ENCODE peak calls at places on chromosomes 1 and 21, in nine cellular contexts. One of them, this sample, is unnamed.

GRCh38 chr21:41133896-41134522 is 34.0 kb upstream of the BACE2 start:
- DNase-seq in brain microvascular endothelial cell: peak; percentile 28
- DNase-seq in upper lobe of right lung: no peak
- DNase-seq in GM20000: peak; percentile 59
- DNase-seq in PC-3: peak; percentile 53
- DNase-seq in suprapubic skin: no peak
- DNase-seq in HFF-Myc: peak; percentile 41
- DNase-seq in PC-9: no peak
- DNase-seq in stomach: no peak
- DNase-seq in this sample: peak; percentile 48

GRCh38 chr1:30085814-30086770 is 637.3 kb downstream of the MATN1 start:
- DNase-seq in stomach: peak; percentile 28
- DNase-seq in GM20000: peak; percentile 55
- DNase-seq in suprapubic skin: no peak
- DNase-seq in upper lobe of right lung: peak; percentile 74
- DNase-seq in brain microvascular endothelial cell: peak; percentile 26
- DNase-seq in PC-9: no peak
- DNase-seq in HFF-Myc: no peak
- DNase-seq in PC-3: peak; percentile 36
- DNase-seq in this sample: peak; percentile 22

GRCh38 chr1:32063261-32063681 is 9.5 kb upstream of the TMEM39B start:
- DNase-seq in PC-3: peak; percentile 63
- DNase-seq in stomach: no peak
- DNase-seq in upper lobe of right lung: no peak
- DNase-seq in GM20000: peak; percentile 24
- DNase-seq in brain microvascular endothelial cell: peak; percentile 36
- DNase-seq in suprapubic skin: no peak
- DNase-seq in PC-9: no peak
- DNase-seq in HFF-Myc: peak; percentile 52
- DNase-seq in this sample: peak; percentile 46

GRCh38 chr1:109644670-109645069 is 11.2 kb upstream of the GSTM4 start:
- DNase-seq in suprapubic skin: no peak
- DNase-seq in GM20000: no peak
- DNase-seq in upper lobe of right lung: peak; percentile 16
- DNase-seq in brain microvascular endothelial cell: no peak
- DNase-seq in stomach: no peak
- DNase-seq in HFF-Myc: no peak
- DNase-seq in PC-3: no peak
- DNase-seq in PC-9: no peak
- DNase-seq in this sample: no peak

GRCh38 chr1:72623299-72623708 is 341.0 kb upstream of the NEGR1 start:
- DNase-seq in PC-9: peak; percentile 42
- DNase-seq in brain microvascular endothelial cell: peak; percentile 18
- DNase-seq in upper lobe of right lung: no peak
- DNase-seq in HFF-Myc: peak; percentile 16
- DNase-seq in suprapubic skin: no peak
- DNase-seq in GM20000: peak; percentile 10
- DNase-seq in stomach: no peak
- DNase-seq in PC-3: peak; percentile 78
- DNase-seq in this sample: peak; percentile 56

GRCh38 chr1:76764638-76765572 is 102.4 kb upstream of the ST6GALNAC5 start:
- DNase-seq in upper lobe of right lung: no peak
- DNase-seq in PC-9: no peak
- DNase-seq in brain microvascular endothelial cell: no peak
- DNase-seq in PC-3: no peak
- DNase-seq in stomach: no peak
- DNase-seq in HFF-Myc: no peak
- DNase-seq in GM20000: no peak
- DNase-seq in suprapubic skin: no peak
- DNase-seq in this sample: no peak

GRCh38 chr21:39452207-39452964 is 616 bp downstream of the SH3BGR start:
- DNase-seq in PC-3: no peak
- DNase-seq in stomach: no peak
- DNase-seq in PC-9: no peak
- DNase-seq in GM20000: no peak
- DNase-seq in upper lobe of right lung: no peak
- DNase-seq in suprapubic skin: no peak
- DNase-seq in brain microvascular endothelial cell: no peak
- DNase-seq in HFF-Myc: no peak
- DNase-seq in this sample: no peak

GRCh38 chr21:41426656-41427311 is 745 bp downstream of the MX1 start:
- DNase-seq in brain microvascular endothelial cell: no peak
- DNase-seq in PC-3: no peak
- DNase-seq in GM20000: no peak
- DNase-seq in suprapubic skin: no peak
- DNase-seq in HFF-Myc: no peak
- DNase-seq in PC-9: no peak
- DNase-seq in upper lobe of right lung: no peak
- DNase-seq in stomach: no peak
- DNase-seq in this sample: peak; percentile 54

GRCh38 chr1:220788900-220789299 is 2.2 kb downstream of the MTARC1 start:
- DNase-seq in GM20000: no peak
- DNase-seq in PC-3: no peak
- DNase-seq in HFF-Myc: no peak
- DNase-seq in upper lobe of right lung: no peak
- DNase-seq in PC-9: no peak
- DNase-seq in brain microvascular endothelial cell: no peak
- DNase-seq in stomach: no peak
- DNase-seq in suprapubic skin: no peak
- DNase-seq in this sample: no peak

GRCh38 chr1:983736-984475 is 2.0 kb upstream of the PERM1 start:
- DNase-seq in brain microvascular endothelial cell: no peak
- DNase-seq in suprapubic skin: no peak
- DNase-seq in stomach: peak; percentile 53
- DNase-seq in PC-9: no peak
- DNase-seq in PC-3: peak; percentile 59
- DNase-seq in HFF-Myc: no peak
- DNase-seq in GM20000: peak; percentile 86
- DNase-seq in upper lobe of right lung: no peak
- DNase-seq in this sample: peak; percentile 46

GRCh38 chr1:43007377-43008105 is 48.9 kb upstream of the SLC2A1 start:
- DNase-seq in upper lobe of right lung: no peak
- DNase-seq in PC-3: no peak
- DNase-seq in stomach: peak; percentile 29
- DNase-seq in brain microvascular endothelial cell: no peak
- DNase-seq in PC-9: no peak
- DNase-seq in GM20000: no peak
- DNase-seq in HFF-Myc: no peak
- DNase-seq in suprapubic skin: no peak
- DNase-seq in this sample: no peak

GRCh38 chr1:53719469-53719868 is 19.5 kb downstream of the GLIS1 start:
- DNase-seq in HFF-Myc: no peak
- DNase-seq in upper lobe of right lung: no peak
- DNase-seq in PC-9: no peak
- DNase-seq in stomach: no peak
- DNase-seq in GM20000: no peak
- DNase-seq in brain microvascular endothelial cell: no peak
- DNase-seq in PC-3: no peak
- DNase-seq in suprapubic skin: no peak
- DNase-seq in this sample: no peak

GRCh38 chr1:53712276-53712675 is 26.7 kb downstream of the GLIS1 start:
- DNase-seq in upper lobe of right lung: no peak
- DNase-seq in PC-9: peak; percentile 51
- DNase-seq in PC-3: peak; percentile 58
- DNase-seq in stomach: no peak
- DNase-seq in brain microvascular endothelial cell: no peak
- DNase-seq in HFF-Myc: no peak
- DNase-seq in GM20000: no peak
- DNase-seq in suprapubic skin: peak; percentile 24
- DNase-seq in this sample: no peak

GRCh38 chr1:53717025-53717804 is 21.7 kb downstream of the GLIS1 start:
- DNase-seq in PC-9: no peak
- DNase-seq in HFF-Myc: no peak
- DNase-seq in PC-3: no peak
- DNase-seq in suprapubic skin: no peak
- DNase-seq in upper lobe of right lung: no peak
- DNase-seq in brain microvascular endothelial cell: no peak
- DNase-seq in GM20000: no peak
- DNase-seq in stomach: no peak
- DNase-seq in this sample: no peak

GRCh38 chr1:53716150-53716549 is 22.8 kb downstream of the GLIS1 start:
- DNase-seq in suprapubic skin: no peak
- DNase-seq in upper lobe of right lung: no peak
- DNase-seq in PC-9: no peak
- DNase-seq in stomach: no peak
- DNase-seq in brain microvascular endothelial cell: no peak
- DNase-seq in PC-3: no peak
- DNase-seq in HFF-Myc: no peak
- DNase-seq in GM20000: no peak
- DNase-seq in this sample: no peak

GRCh38 chr1:53715478-53715877 is 23.5 kb downstream of the GLIS1 start:
- DNase-seq in brain microvascular endothelial cell: peak; percentile 32
- DNase-seq in GM20000: no peak
- DNase-seq in HFF-Myc: no peak
- DNase-seq in stomach: no peak
- DNase-seq in PC-3: peak; percentile 31
- DNase-seq in suprapubic skin: peak; percentile 41
- DNase-seq in upper lobe of right lung: no peak
- DNase-seq in PC-9: no peak
- DNase-seq in this sample: peak; percentile 43
- TF ChIP-seq CTCF in brain microvascular endothelial cell: peak; percentile 89
- TF ChIP-seq CTCF in GM20000: peak; percentile 49
- TF ChIP-seq CTCF in HFF-Myc: peak; percentile 59
- TF ChIP-seq CTCF in stomach: peak; percentile 13
- TF ChIP-seq CTCF in PC-3: peak; percentile 73
- TF ChIP-seq CTCF in suprapubic skin: no peak
- TF ChIP-seq CTCF in upper lobe of right lung: no peak
- TF ChIP-seq CTCF in PC-9: peak; percentile 39
- TF ChIP-seq CTCF in this sample: peak; percentile 60

DNA sequence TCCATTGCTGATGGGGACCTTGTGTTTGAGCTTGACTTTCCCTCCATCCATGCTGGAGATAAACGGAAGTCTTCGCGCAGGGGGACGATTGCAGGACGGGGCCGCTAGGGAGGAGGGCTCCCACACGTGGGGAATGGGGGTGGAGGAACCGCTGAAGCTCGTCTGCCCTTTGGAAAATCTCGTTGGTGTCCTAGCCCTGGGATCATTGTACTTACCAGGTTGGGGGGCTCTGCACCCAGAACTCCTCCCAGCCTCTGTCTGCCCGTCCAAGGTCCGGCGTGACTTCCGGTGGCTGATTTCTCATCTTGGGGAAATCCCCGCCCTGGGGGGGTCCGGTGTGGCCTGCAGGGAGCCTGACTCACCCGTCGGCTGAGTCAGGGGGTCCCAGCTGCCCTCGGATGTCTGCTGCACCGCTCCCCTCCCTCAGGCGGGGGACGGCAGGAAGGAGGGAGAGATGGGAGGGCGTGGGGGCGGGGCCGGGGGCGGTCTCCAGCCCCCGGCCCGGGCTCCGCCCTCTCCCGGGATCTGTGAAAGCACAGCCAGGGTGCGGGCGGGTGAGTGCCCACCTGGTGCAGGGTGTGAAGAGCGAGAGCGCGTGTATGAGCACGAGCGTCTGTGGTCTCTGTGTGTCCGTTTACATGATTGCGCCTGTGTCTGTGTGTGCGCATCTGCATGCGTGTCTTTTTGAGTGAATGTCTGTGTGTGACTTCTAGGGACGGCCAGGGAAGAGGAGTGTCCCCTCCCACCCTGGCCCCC is 35.8 kb downstream of the PIK3CD start:
- DNase-seq in GM20000: peak; percentile 73
- DNase-seq in PC-9: peak; percentile 39
- DNase-seq in HFF-Myc: peak; percentile 47
- DNase-seq in PC-3: peak; percentile 74
- DNase-seq in stomach: peak; percentile 60
- DNase-seq in upper lobe of right lung: peak; percentile 73
- DNase-seq in brain microvascular endothelial cell: peak; percentile 80
- DNase-seq in suprapubic skin: peak; percentile 80
- DNase-seq in this sample: peak; percentile 76
- TF ChIP-seq CTCF in GM20000: no peak
- TF ChIP-seq CTCF in PC-9: no peak
- TF ChIP-seq CTCF in HFF-Myc: peak; percentile 9
- TF ChIP-seq CTCF in PC-3: no peak
- TF ChIP-seq CTCF in stomach: no peak
- TF ChIP-seq CTCF in upper lobe of right lung: no peak
- TF ChIP-seq CTCF in brain microvascular endothelial cell: peak; percentile 38
- TF ChIP-seq CTCF in suprapubic skin: no peak
- TF ChIP-seq CTCF in this sample: peak; percentile 10

DNA sequence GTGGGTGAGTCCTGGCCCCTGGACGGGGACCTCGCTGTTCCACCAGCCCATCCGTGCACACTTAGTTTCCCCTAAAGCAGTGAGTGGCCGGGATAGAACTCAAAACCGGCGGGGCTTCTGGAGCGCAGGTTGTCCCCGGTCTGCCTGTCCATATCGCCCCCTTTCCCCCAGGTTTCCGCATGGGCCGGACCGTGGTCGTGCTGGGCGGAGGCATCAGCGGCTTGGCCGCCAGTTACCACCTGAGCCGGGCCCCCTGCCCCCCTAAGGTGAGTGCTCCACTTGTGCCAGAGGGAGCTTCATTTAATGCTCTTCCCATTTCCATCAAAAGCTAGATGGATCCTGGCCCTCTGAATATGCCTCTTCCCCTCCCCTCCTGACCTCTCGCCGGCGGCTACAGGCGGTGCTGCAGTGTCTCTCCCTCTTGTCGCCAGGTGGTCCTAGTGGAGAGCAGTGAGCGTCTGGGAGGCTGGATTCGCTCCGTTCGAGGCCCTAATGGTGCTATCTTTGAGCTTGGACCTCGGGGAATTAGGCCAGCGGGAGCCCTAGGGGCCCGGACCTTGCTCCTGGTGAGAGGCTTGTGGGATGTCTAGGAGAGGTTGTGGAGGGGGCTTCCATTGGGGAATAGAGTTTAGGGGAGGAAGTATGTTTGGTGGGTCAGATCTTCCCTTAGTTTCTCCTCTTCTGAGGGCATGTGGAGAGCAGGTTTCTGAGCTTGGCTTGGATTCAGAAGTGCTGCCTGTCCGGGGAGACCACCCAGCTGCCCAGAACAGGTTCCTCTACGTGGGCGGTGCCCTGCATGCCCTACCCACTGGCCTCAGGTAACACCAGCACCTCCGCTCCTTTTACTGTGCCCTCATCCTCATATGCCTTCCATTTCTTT is 683 bp downstream of the PPOX start:
- DNase-seq in suprapubic skin: peak; percentile 78
- DNase-seq in stomach: no peak
- DNase-seq in PC-3: no peak
- DNase-seq in GM20000: no peak
- DNase-seq in upper lobe of right lung: no peak
- DNase-seq in PC-9: no peak
- DNase-seq in HFF-Myc: no peak
- DNase-seq in brain microvascular endothelial cell: no peak
- DNase-seq in this sample: no peak
- TF ChIP-seq CTCF in suprapubic skin: no peak
- TF ChIP-seq CTCF in stomach: no peak
- TF ChIP-seq CTCF in PC-3: no peak
- TF ChIP-seq CTCF in GM20000: no peak
- TF ChIP-seq CTCF in upper lobe of right lung: no peak
- TF ChIP-seq CTCF in PC-9: no peak
- TF ChIP-seq CTCF in HFF-Myc: no peak
- TF ChIP-seq CTCF in brain microvascular endothelial cell: no peak
- TF ChIP-seq CTCF in this sample: no peak

DNA sequence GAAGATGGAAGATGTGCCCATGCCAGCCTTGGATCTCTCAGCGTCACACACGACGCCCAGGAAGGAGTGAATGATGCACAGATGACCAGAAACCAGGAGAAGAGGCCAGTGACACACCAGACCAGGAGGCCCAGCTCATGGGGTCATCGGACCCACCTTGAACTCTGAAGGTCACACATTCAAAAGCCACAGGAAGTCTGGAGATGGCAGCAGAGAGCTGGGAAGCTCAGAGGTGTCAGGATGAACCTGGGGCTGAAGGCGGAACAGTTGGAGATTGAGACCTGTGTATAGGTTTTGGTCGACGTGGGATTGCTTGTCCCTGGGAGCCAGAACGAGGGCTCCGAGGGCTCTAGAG is 43.6 kb downstream of the SLC19A1 start:
- DNase-seq in GM20000: no peak
- DNase-seq in HFF-Myc: no peak
- DNase-seq in stomach: no peak
- DNase-seq in brain microvascular endothelial cell: no peak
- DNase-seq in upper lobe of right lung: peak; percentile 6
- DNase-seq in suprapubic skin: no peak
- DNase-seq in PC-3: no peak
- DNase-seq in PC-9: no peak
- DNase-seq in this sample: no peak
- TF ChIP-seq CTCF in GM20000: no peak
- TF ChIP-seq CTCF in HFF-Myc: no peak
- TF ChIP-seq CTCF in stomach: no peak
- TF ChIP-seq CTCF in brain microvascular endothelial cell: no peak
- TF ChIP-seq CTCF in upper lobe of right lung: no peak
- TF ChIP-seq CTCF in suprapubic skin: no peak
- TF ChIP-seq CTCF in PC-3: no peak
- TF ChIP-seq CTCF in PC-9: no peak
- TF ChIP-seq CTCF in this sample: no peak